ENCODE peak calls at places on chromosomes 7 and 10, in four cellular contexts. O is GM12865, W is lower lobe of right lung, N is HepG2. C is an unnamed sample.

GRCh38 chr7:106260136-106260561 is 24.6 kb downstream of the NAMPT start:
- DNase-seq in W (no peak), N (no peak), O (peak), C (no peak)

GRCh38 chr7:72161534-72161933 is 250.6 kb downstream of the CALN1 start:
- DNase-seq in N (no peak), W (no peak), O (no peak), C (no peak)

GRCh38 chr7:151366872-151367207 is 25.2 kb downstream of the NUB1 start:
- DNase-seq in O (no peak), W (no peak), N (no peak), C (no peak)

GRCh38 chr7:42964849-42965805 is 33.0 kb downstream of the MRPL32 start:
- DNase-seq in W (no peak), N (no peak), O (peak), C (no peak)

GRCh38 chr10:12513003-12513365 is 163.6 kb downstream of the CAMK1D start:
- DNase-seq in W (no peak), N (no peak), O (no peak), C (peak)

GRCh38 chr7:99008921-99009530 is 130.7 kb downstream of the TRRAP start:
- DNase-seq in O (no peak), W (no peak), N (no peak), C (peak)

GRCh38 chr10:14405076-14406065 is 74.6 kb upstream of the FRMD4A start:
- DNase-seq in W (no peak), O (no peak), N (no peak), C (no peak)

GRCh38 chr10:77286851-77287250 is 350.8 kb downstream of the KCNMA1 start:
- DNase-seq in N (no peak), W (no peak), O (no peak), C (no peak)

GRCh38 chr10:51763746-51764145 is 64.4 kb upstream of the CSTF2T start:
- DNase-seq in W (no peak), N (no peak), O (no peak), C (no peak)

GRCh38 chr7:116232402-116232749 is 22.0 kb downstream of the TES start:
- DNase-seq in N (no peak), W (no peak), O (no peak), C (no peak)

GRCh38 chr7:34320926-34321609 is 336.9 kb upstream of the NPSR1 start:
- DNase-seq in O (peak), W (peak), N (peak), C (peak)

GRCh38 chr10:119281581-119282071 is 74.3 kb downstream of the GRK5 start:
- DNase-seq in W (no peak), O (no peak), N (no peak), C (no peak)

GRCh38 chr10:19824397-19825342 is 8.4 kb downstream of the PLXDC2 start:
- DNase-seq in W (no peak), N (no peak), O (no peak), C (no peak)

GRCh38 chr10:43040482-43041256 is 36.2 kb upstream of the RET start:
- DNase-seq in W (peak), O (no peak), N (no peak), C (peak)

GRCh38 chr10:126729314-126729871 is 58.9 kb upstream of the C10orf90 start:
- DNase-seq in W (no peak), O (no peak), N (no peak), C (peak)

GRCh38 chr7:34747842-34748241 is 89.8 kb downstream of the NPSR1 start:
- DNase-seq in O (no peak), N (no peak), W (no peak), C (no peak)

GRCh38 chr10:28241766-28242399 is 61.0 kb downstream of the MPP7 start:
- DNase-seq in W (no peak), O (peak), N (peak), C (no peak)

DNA sequence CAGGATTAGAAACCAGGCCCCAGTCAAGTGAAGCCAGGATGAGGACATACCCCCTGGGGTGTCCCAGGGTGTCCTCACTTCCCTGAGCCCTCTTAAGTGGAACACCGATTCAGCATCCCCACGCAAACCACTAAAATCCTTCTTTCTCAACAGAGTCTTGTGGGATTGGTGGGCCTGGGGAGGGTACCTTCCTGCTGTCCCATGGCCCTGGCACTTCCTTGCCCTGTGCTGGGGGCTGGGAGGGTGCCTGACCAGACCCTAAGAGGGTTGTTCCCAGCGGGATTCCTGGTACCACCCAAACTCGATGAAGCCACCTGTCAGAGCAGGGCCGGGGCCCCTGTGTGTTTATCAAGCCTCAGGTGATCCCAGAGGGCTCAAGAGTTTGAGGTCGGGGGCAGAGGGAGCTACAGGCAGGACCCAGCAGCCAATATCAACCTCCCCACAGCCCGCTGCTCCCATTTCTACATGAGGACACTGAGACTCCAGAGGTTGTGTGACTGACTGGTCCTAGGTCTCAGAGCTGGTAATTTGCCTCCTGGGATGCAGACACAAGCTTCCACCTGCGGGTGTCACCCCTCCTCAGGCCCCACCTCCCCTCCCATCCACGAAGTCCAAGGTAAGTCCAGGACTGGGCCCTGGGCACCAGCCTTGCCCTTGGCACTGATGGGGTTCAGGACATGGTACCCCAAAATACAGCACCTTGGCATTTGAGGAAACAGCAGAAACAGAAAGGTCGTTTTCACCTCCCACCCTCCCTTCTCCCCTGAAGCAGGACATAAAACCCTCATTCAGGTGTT is 31.4 kb downstream of the OAT start:
- DNase-seq in N (no peak), O (no peak), W (no peak), C (no peak)
- TF ChIP-seq CTCF in N (no peak), O (no peak), W (no peak), C (no peak)

GRCh38 chr7:110839866-110840265 is 251.1 kb upstream of the LRRN3 start:
- DNase-seq in W (no peak), O (no peak), N (peak), C (no peak)
- TF ChIP-seq CTCF in W (no peak), O (no peak), N (no peak), C (peak)

DNA sequence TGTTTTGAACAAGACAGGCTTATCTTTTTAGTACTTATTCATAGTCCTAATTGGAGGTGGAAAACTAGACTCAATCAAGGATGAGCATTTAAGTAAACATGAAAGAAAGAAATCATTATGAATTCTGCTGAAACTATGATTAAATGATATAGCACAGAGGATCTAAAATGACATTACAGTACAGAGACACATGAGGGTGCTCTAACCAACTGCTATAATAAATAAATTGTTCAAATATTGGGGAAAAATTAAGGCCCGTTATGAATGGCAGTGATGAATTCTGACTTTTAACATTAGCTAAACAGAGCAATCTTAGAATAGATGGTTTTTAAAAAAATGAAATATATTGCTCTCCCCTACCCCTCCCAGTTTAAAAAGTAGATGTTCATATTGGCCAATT is 10.3 kb downstream of the WNT2 start:
- DNase-seq in O (no peak), W (no peak), N (no peak), C (no peak)
- TF ChIP-seq CTCF in O (no peak), W (no peak), N (no peak), C (peak)

GRCh38 chr7:90210475-90210874 is 1.1 kb upstream of the STEAP2 start:
- DNase-seq in O (no peak), N (peak), W (no peak), C (no peak)

GRCh38 chr7:90210925-90211324 is 615 bp upstream of the STEAP2 start:
- DNase-seq in O (no peak), W (no peak), N (peak), C (no peak)

GRCh38 chr7:90209776-90210175 is 1.8 kb upstream of the STEAP2 start:
- DNase-seq in W (no peak), N (no peak), O (no peak), C (no peak)

GRCh38 chr7:90212149-90212495 is 582 bp downstream of the STEAP2 start:
- DNase-seq in W (no peak), N (no peak), O (no peak), C (no peak)

DNA sequence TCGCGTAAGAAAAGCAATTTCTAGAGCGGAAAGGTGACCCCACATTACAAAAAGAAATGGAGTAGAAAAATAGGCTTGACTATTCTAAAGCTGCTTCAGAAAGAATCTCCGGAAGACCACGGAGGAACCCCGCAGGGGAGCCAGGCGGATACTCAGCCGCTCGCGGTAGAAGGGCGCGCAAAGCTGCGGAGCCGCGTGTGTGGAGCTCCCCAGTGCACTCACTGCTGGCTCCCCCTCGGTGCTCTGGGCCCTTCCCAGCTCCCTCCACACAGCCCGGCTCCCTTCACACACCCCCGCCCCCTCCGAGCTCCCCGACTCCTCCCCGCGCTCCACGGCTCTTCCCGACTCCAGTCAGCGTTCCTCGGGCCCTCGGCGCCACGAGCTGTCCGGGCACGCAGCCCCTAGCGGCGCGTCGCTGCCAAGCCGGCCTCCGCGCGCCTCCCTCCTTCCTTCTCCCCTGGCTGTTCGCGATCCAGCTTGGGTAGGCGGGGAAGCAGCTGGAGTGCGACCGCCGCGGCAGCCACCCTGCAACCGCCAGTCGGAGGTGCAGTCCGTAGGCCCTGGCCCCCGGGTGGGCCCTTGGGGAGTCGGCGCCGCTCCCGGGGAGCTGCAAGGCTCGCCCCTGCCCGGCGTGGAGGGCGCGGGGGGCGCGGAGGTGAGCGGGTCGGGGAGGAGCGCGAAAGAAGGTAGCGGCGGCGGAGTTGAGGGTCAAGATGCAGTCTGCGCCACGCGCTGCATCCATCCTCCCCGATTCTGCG is at the start of gene STEAP2:
- DNase-seq in W (peak), O (peak), N (peak), C (peak)
- TF ChIP-seq CTCF in W (peak), O (peak), N (peak), C (peak)

DNA sequence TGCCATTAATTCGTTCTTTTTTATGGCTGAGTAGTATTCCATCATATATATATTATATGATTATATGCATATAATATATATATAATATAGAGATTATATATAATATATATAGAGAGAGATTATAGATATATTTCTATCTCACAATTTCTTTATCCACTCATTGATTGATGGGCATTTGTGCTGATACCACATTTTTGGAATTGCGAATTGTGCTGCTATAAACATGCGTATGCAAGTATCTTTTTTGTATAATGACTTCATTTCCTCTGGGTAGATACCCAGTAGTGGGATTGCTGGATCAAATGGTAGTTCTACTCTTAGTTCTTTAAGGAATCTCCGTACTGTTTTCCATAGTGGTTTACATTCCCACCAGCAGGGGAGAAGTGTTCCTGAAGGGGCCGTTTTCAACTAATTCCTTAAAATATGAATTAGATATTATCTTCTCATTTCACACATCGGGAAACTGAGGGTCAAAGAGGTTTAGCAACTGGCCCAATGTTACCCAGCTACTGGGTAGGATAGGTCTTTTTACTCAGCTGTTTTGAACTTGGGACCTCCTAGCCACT is 16.5 kb downstream of the NFE2L3 start:
- DNase-seq in W (no peak), O (no peak), N (no peak), C (no peak)
- TF ChIP-seq CTCF in W (no peak), O (no peak), N (no peak), C (no peak)

GRCh38 chr7:20153999-20154398 is 63.2 kb downstream of the MACC1 start:
- DNase-seq in O (no peak), W (no peak), N (no peak), C (no peak)

GRCh38 chr7:20157456-20157855 is 59.7 kb downstream of the MACC1 start:
- DNase-seq in O (no peak), N (no peak), W (no peak), C (no peak)

GRCh38 chr7:20153567-20153966 is 63.6 kb downstream of the MACC1 start:
- DNase-seq in O (no peak), W (no peak), N (no peak), C (no peak)

GRCh38 chr7:20159226-20159747 is 57.9 kb downstream of the MACC1 start:
- DNase-seq in W (no peak), O (no peak), N (no peak), C (no peak)

DNA sequence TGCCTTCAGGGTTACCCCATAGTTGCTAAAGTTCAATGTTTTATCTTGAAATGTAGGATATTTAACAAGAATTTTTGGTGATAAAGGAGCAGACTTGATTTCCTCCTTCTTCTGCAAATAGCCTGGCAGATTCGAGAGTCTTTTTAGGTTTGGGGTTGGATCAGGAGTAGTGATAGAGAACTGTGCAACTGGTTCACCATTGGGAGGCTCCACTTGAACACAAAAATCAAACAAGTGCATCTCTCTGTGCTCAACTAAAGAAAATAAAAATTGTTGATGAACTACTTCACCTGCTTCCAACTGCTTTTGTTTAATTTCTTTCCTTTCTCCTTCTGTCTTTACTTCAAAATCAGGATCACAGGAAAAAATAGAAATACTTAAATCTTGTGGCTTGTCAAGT is 58.5 kb downstream of the MACC1 start:
- DNase-seq in O (peak), W (no peak), N (peak), C (no peak)
- TF ChIP-seq CTCF in O (peak), W (peak), N (peak), C (peak)

DNA sequence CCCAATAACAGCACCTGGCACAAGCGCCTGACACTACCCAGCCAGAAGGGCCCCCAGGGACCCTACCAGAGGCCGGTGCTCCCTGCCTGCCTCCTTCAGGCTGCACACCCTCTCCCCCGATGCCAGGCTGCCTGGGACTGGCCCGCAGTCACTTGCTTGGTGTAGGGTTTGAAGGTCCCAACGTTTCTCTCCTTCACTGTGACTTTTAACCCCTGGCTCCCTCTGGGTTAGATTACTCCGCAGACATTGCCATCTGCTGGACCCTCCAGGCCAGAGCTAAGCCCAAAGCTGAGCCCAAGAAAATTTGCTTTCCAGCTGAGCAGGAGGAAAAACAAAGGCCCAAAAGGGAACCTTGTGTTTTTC is 6.9 kb downstream of the CDHR1 start:
- DNase-seq in O (no peak), W (no peak), N (no peak), C (no peak)
- TF ChIP-seq CTCF in O (no peak), W (no peak), N (peak), C (no peak)

GRCh38 chr7:137164251-137164650 is 179.3 kb downstream of the PTN start:
- DNase-seq in O (no peak), W (no peak), N (no peak), C (no peak)

GRCh38 chr7:137167609-137168008 is 175.9 kb downstream of the PTN start:
- DNase-seq in N (no peak), W (no peak), O (no peak), C (no peak)

GRCh38 chr7:137172105-137172590 is 171.4 kb downstream of the PTN start:
- DNase-seq in O (no peak), W (no peak), N (no peak), C (no peak)

DNA sequence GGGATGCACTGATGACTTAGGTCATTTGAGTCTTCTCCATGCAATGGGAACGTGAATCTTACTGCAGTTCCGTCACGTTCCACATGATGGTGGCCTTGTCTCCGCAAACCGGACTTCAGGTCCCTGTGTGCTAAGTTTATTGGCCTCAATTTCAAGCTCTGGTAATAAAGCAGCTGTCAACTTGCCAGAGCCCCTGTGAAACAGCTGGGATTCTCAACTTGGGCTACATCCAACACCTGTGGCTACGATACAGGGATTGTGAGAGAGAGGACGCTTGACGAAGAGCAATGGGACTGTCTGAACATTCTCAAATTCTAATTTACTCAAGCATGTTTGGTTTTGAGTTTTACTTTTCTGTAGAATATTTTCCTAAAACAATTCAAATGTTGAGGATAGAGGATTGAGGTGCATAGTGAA is 174.2 kb downstream of the PTN start:
- DNase-seq in O (peak), N (peak), W (no peak), C (no peak)
- TF ChIP-seq CTCF in O (no peak), N (peak), W (peak), C (peak)

C was measured in osteocyte.